ENCODE peak calls at places on chromosomes 13 and 19, in four cellular contexts. One of them, this sample, is unnamed.

GRCh38 chr13:112055417-112056206 is 11.3 kb upstream of the SOX1 start:
- DNase-seq in LoVo: no peak
- DNase-seq in AG04450: no peak
- DNase-seq in lower leg skin: no peak
- DNase-seq in this sample: no peak

GRCh38 chr13:23686948-23687347 is 116.7 kb downstream of the TNFRSF19 start:
- DNase-seq in AG04450: no peak
- DNase-seq in LoVo: no peak
- DNase-seq in lower leg skin: no peak
- DNase-seq in this sample: no peak

GRCh38 chr13:20788312-20788711 is 14.6 kb upstream of the EEF1AKMT1 start:
- DNase-seq in AG04450: no peak
- DNase-seq in lower leg skin: no peak
- DNase-seq in LoVo: no peak
- DNase-seq in this sample: no peak

GRCh38 chr19:19224852-19225494 is 13.2 kb downstream of the NCAN start:
- DNase-seq in lower leg skin: peak; percentile 31
- DNase-seq in LoVo: peak; percentile 79
- DNase-seq in AG04450: peak; percentile 4
- DNase-seq in this sample: peak; percentile 84

GRCh38 chr13:54705738-54706137 is 1677.1 kb downstream of the OLFM4 start:
- DNase-seq in AG04450: no peak
- DNase-seq in lower leg skin: no peak
- DNase-seq in LoVo: no peak
- DNase-seq in this sample: no peak

GRCh38 chr13:113187905-113188595 is 20.4 kb downstream of the PCID2 start:
- DNase-seq in lower leg skin: no peak
- DNase-seq in AG04450: no peak
- DNase-seq in LoVo: no peak
- DNase-seq in this sample: no peak

GRCh38 chr19:30669329-30670010 is 297.3 kb downstream of the ZNF536 start:
- DNase-seq in AG04450: no peak
- DNase-seq in lower leg skin: peak; percentile 39
- DNase-seq in LoVo: peak; percentile 37
- DNase-seq in this sample: peak; percentile 38

GRCh38 chr13:105116966-105117365 is 1418.5 kb downstream of the EFNB2 start:
- DNase-seq in LoVo: no peak
- DNase-seq in AG04450: no peak
- DNase-seq in lower leg skin: no peak
- DNase-seq in this sample: no peak

GRCh38 chr13:26664942-26665341 is 95.6 kb downstream of the GPR12 start:
- DNase-seq in LoVo: no peak
- DNase-seq in AG04450: no peak
- DNase-seq in lower leg skin: no peak
- DNase-seq in this sample: no peak

GRCh38 chr19:46133101-46133627 is 8.7 kb upstream of the IGFL3 start:
- DNase-seq in LoVo: peak; percentile 90
- DNase-seq in AG04450: peak; percentile 96
- DNase-seq in lower leg skin: peak; percentile 70
- DNase-seq in this sample: peak; percentile 47

GRCh38 chr13:108376308-108376707 is 106.8 kb downstream of the TNFSF13B start:
- DNase-seq in LoVo: no peak
- DNase-seq in AG04450: no peak
- DNase-seq in lower leg skin: no peak
- DNase-seq in this sample: no peak

GRCh38 chr19:45901912-45902650 is at the start of gene MYPOP:
- DNase-seq in LoVo: no peak
- DNase-seq in AG04450: no peak
- DNase-seq in lower leg skin: no peak
- DNase-seq in this sample: no peak

GRCh38 chr13:79492313-79492798 is 11.4 kb downstream of the NDFIP2 start:
- DNase-seq in AG04450: no peak
- DNase-seq in lower leg skin: no peak
- DNase-seq in LoVo: no peak
- DNase-seq in this sample: no peak

GRCh38 chr19:57056972-57057371 is 62.8 kb upstream of the USP29 start:
- DNase-seq in AG04450: peak; percentile 1
- DNase-seq in LoVo: no peak
- DNase-seq in lower leg skin: no peak
- DNase-seq in this sample: no peak

GRCh38 chr19:19642506-19643157 is 825 bp downstream of the GMIP start:
- DNase-seq in lower leg skin: no peak
- DNase-seq in AG04450: no peak
- DNase-seq in LoVo: no peak
- DNase-seq in this sample: no peak

GRCh38 chr13:26951581-26952177 is 191.1 kb upstream of the GPR12 start:
- DNase-seq in LoVo: peak; percentile 81
- DNase-seq in AG04450: no peak
- DNase-seq in lower leg skin: no peak
- DNase-seq in this sample: no peak

GRCh38 chr19:30696514-30696913 is 324.3 kb downstream of the ZNF536 start:
- DNase-seq in lower leg skin: no peak
- DNase-seq in LoVo: no peak
- DNase-seq in AG04450: no peak
- DNase-seq in this sample: no peak

GRCh38 chr13:42064259-42064658 is 15.8 kb downstream of the DGKH start:
- DNase-seq in AG04450: no peak
- DNase-seq in LoVo: no peak
- DNase-seq in lower leg skin: no peak
- DNase-seq in this sample: no peak

GRCh38 chr13:19836472-19836871 is 27.0 kb downstream of the ZMYM5 start:
- DNase-seq in AG04450: no peak
- DNase-seq in LoVo: no peak
- DNase-seq in lower leg skin: no peak
- DNase-seq in this sample: no peak

GRCh38 chr19:50517704-50518075 is 4.0 kb upstream of the ASPDH start:
- DNase-seq in LoVo: no peak
- DNase-seq in AG04450: no peak
- DNase-seq in lower leg skin: no peak
- DNase-seq in this sample: no peak

GRCh38 chr19:41228486-41228885 is 9.5 kb downstream of the AXL start:
- DNase-seq in LoVo: no peak
- DNase-seq in AG04450: no peak
- DNase-seq in lower leg skin: no peak
- DNase-seq in this sample: no peak

GRCh38 chr13:36456577-36456976 is 24.3 kb downstream of the CCNA1 start:
- DNase-seq in AG04450: no peak
- DNase-seq in LoVo: no peak
- DNase-seq in lower leg skin: no peak
- DNase-seq in this sample: no peak

GRCh38 chr13:28574617-28575142 is 79.8 kb upstream of the FLT1 start:
- DNase-seq in LoVo: peak; percentile 92
- DNase-seq in lower leg skin: no peak
- DNase-seq in AG04450: peak; percentile 94
- DNase-seq in this sample: peak; percentile 90

GRCh38 chr19:681638-682037 is 5.4 kb downstream of the FSTL3 start:
- DNase-seq in AG04450: no peak
- DNase-seq in LoVo: no peak
- DNase-seq in lower leg skin: no peak
- DNase-seq in this sample: no peak

GRCh38 chr19:11448923-11449554 is 13.6 kb downstream of the PRKCSH start:
- DNase-seq in lower leg skin: no peak
- DNase-seq in AG04450: no peak
- DNase-seq in LoVo: no peak
- DNase-seq in this sample: no peak

GRCh38 chr19:7149956-7150705 is 80.6 kb downstream of the ZNF557 start:
- DNase-seq in AG04450: no peak
- DNase-seq in LoVo: no peak
- DNase-seq in lower leg skin: no peak
- DNase-seq in this sample: no peak

GRCh38 chr19:33481863-33482262 is 39.7 kb downstream of the PEPD start:
- DNase-seq in LoVo: no peak
- DNase-seq in AG04450: no peak
- DNase-seq in lower leg skin: no peak
- DNase-seq in this sample: no peak

GRCh38 chr19:35077411-35078223 is 36.1 kb downstream of the HPN start:
- DNase-seq in LoVo: no peak
- DNase-seq in AG04450: no peak
- DNase-seq in lower leg skin: no peak
- DNase-seq in this sample: no peak

GRCh38 chr19:49149652-49150105 is 5.5 kb downstream of the HRC start:
- DNase-seq in lower leg skin: peak; percentile 73
- DNase-seq in LoVo: peak; percentile 42
- DNase-seq in AG04450: peak; percentile 70
- DNase-seq in this sample: peak; percentile 87

GRCh38 chr19:35346193-35347052 is 1.3 kb upstream of the FFAR1 start:
- DNase-seq in LoVo: no peak
- DNase-seq in lower leg skin: no peak
- DNase-seq in AG04450: no peak
- DNase-seq in this sample: no peak

GRCh38 chr19:863305-863620 is 3.8 kb downstream of the CFD start:
- DNase-seq in LoVo: no peak
- DNase-seq in AG04450: no peak
- DNase-seq in lower leg skin: no peak
- DNase-seq in this sample: no peak

GRCh38 chr13:105979131-105979530 is 556.3 kb downstream of the EFNB2 start:
- DNase-seq in AG04450: no peak
- DNase-seq in LoVo: no peak
- DNase-seq in lower leg skin: no peak
- DNase-seq in this sample: peak; percentile 55

GRCh38 chr19:46607441-46607841 is 6.3 kb downstream of the CALM3 start:
- DNase-seq in lower leg skin: no peak
- DNase-seq in AG04450: no peak
- DNase-seq in LoVo: no peak
- DNase-seq in this sample: no peak

GRCh38 chr13:97004096-97004876 is 10.0 kb upstream of the OXGR1 start:
- DNase-seq in AG04450: peak; percentile 18
- DNase-seq in LoVo: no peak
- DNase-seq in lower leg skin: no peak
- DNase-seq in this sample: no peak

GRCh38 chr13:28792992-28793391 is 27.1 kb upstream of the MTUS2 start:
- DNase-seq in LoVo: no peak
- DNase-seq in AG04450: peak; percentile 34
- DNase-seq in lower leg skin: no peak
- DNase-seq in this sample: no peak

GRCh38 chr13:104871456-104871855 is 1664.0 kb downstream of the EFNB2 start:
- DNase-seq in LoVo: no peak
- DNase-seq in AG04450: no peak
- DNase-seq in lower leg skin: no peak
- DNase-seq in this sample: no peak